ENCODE peak calls at places on chromosome 1, in four cellular contexts. E is NCI-H1105 treated with DMSO at 0.1 percent for 48 hours; G is activated CD8-positive, alpha-beta memory T cell treated with anti-CD3 and anti-CD28 coated beads, Interleukin-2, amount 50 U/mL, for 4 hours; N is DMS153. U is an unnamed sample.

GRCh38 chr1:182927693-182928433 is 25.1 kb downstream of the SHCBP1L start:
- DNase-seq in E (no peak), G (no peak), N (no peak), U (no peak)

GRCh38 chr1:185017338-185017737 is 28.0 kb upstream of the RNF2 start:
- DNase-seq in E (no peak), G (no peak), N (no peak), U (no peak)

GRCh38 chr1:109802136-109802900 is 38.6 kb upstream of the EPS8L3 start:
- DNase-seq in E (no peak), G (peak; percentile 35), N (no peak), U (no peak)

GRCh38 chr1:38114231-38114630 is 67.6 kb upstream of the POU3F1 start:
- DNase-seq in E (no peak), G (no peak), N (no peak), U (no peak)

GRCh38 chr1:67338642-67339041 is 31.0 kb downstream of the IL12RB2 start:
- DNase-seq in E (no peak), G (no peak), N (no peak), U (no peak)

GRCh38 chr1:119275145-119275929 is 93.2 kb upstream of the HAO2 start:
- DNase-seq in E (peak; percentile 45), G (peak; percentile 18), N (no peak), U (no peak)

GRCh38 chr1:9875636-9876000 is 34.5 kb downstream of the CTNNBIP1 start:
- DNase-seq in E (no peak), G (no peak), N (no peak), U (no peak)

GRCh38 chr1:199122532-199123311 is 483.9 kb downstream of the PTPRC start:
- DNase-seq in E (no peak), G (no peak), N (no peak), U (no peak)

GRCh38 chr1:31799895-31800676 is 15.7 kb downstream of the SPOCD1 start:
- DNase-seq in E (no peak), G (no peak), N (no peak), U (peak; percentile 54)

GRCh38 chr1:97864615-97865014 is 56.2 kb downstream of the DPYD start:
- DNase-seq in E (no peak), G (no peak), N (no peak), U (no peak)

GRCh38 chr1:169809370-169810095 is 14.8 kb upstream of the METTL18 start:
- DNase-seq in E (peak; percentile 44), G (peak; percentile 19), N (no peak), U (no peak)

GRCh38 chr1:48471103-48471502 is 901 bp downstream of the SPATA6 start:
- DNase-seq in E (no peak), G (no peak), N (no peak), U (no peak)

GRCh38 chr1:27795601-27796000 is 22.6 kb downstream of the STX12 start:
- DNase-seq in E (no peak), G (no peak), N (no peak), U (no peak)

GRCh38 chr1:168438626-168439025 is 105.2 kb downstream of the XCL2 start:
- DNase-seq in E (no peak), G (no peak), N (no peak), U (no peak)

GRCh38 chr1:185453496-185454192 is 136.6 kb upstream of the IVNS1ABP start:
- DNase-seq in E (no peak), G (no peak), N (no peak), U (no peak)

GRCh38 chr1:214494706-214495105 is 56.7 kb downstream of the PTPN14 start:
- DNase-seq in E (no peak), G (no peak), N (no peak), U (no peak)

GRCh38 chr1:43423672-43424550 is 29.8 kb downstream of the HYI start:
- DNase-seq in E (no peak), G (no peak), N (no peak), U (no peak)

GRCh38 chr1:209755926-209756607 is at the start of gene TRAF3IP3:
- DNase-seq in E (no peak), G (peak; percentile 63), N (no peak), U (peak; percentile 61)

GRCh38 chr1:246687002-246687401 is 37.2 kb upstream of the SCCPDH start:
- DNase-seq in E (no peak), G (no peak), N (no peak), U (no peak)

GRCh38 chr1:70459502-70460225 is 48.6 kb downstream of the CTH start:
- DNase-seq in E (no peak), G (no peak), N (no peak), U (no peak)

GRCh38 chr1:118118469-118118868 is 66.6 kb downstream of the SPAG17 start:
- DNase-seq in E (no peak), G (no peak), N (no peak), U (peak; percentile 52)

GRCh38 chr1:18667333-18667732 is 36.7 kb downstream of the PAX7 start:
- DNase-seq in E (no peak), G (no peak), N (no peak), U (no peak)

GRCh38 chr1:156098782-156099181 is 15.7 kb upstream of the LMNA start:
- DNase-seq in E (no peak), G (no peak), N (no peak), U (no peak)

GRCh38 chr1:94693029-94693428 is 127.1 kb upstream of the SLC44A3 start:
- DNase-seq in E (no peak), G (no peak), N (no peak), U (no peak)

GRCh38 chr1:81208441-81208840 is 592.3 kb upstream of the ADGRL2 start:
- DNase-seq in E (no peak), G (no peak), N (no peak), U (peak; percentile 66)

GRCh38 chr1:100353988-100354387 is 1.7 kb downstream of the CDC14A start:
- DNase-seq in E (peak; percentile 23), G (no peak), N (no peak), U (no peak)

GRCh38 chr1:232923739-232924386 is 26.5 kb upstream of the NTPCR start:
- DNase-seq in E (no peak), G (no peak), N (no peak), U (no peak)

GRCh38 chr1:16122916-16123315 is 33.0 kb downstream of the EPHA2 start:
- DNase-seq in E (no peak), G (peak; percentile 57), N (no peak), U (peak; percentile 88)

GRCh38 chr1:247471445-247472016 is 13.6 kb upstream of the OR2B11 start:
- DNase-seq in E (no peak), G (no peak), N (no peak), U (no peak)

GRCh38 chr1:21534674-21535378 is 25.6 kb downstream of the ALPL start:
- DNase-seq in E (peak; percentile 8), G (no peak), N (peak; percentile 43), U (no peak)

GRCh38 chr1:11157867-11158266 is 31.3 kb upstream of the ANGPTL7 start:
- DNase-seq in E (no peak), G (no peak), N (no peak), U (no peak)

GRCh38 chr1:156420209-156421061 is 51.4 kb downstream of the RHBG start:
- DNase-seq in E (no peak), G (peak; percentile 54), N (no peak), U (no peak)

GRCh38 chr1:51433269-51433971 is 85.6 kb downstream of the EPS15 start:
- DNase-seq in E (no peak), G (no peak), N (peak; percentile 4), U (no peak)

GRCh38 chr1:187566371-187566770 is 737.6 kb downstream of the PLA2G4A start:
- DNase-seq in E (no peak), G (no peak), N (no peak), U (no peak)

GRCh38 chr1:182552527-182552926 is 36.5 kb downstream of the RNASEL start:
- DNase-seq in E (no peak), G (no peak), N (no peak), U (no peak)

U was measured in lower lobe of right lung.